ENCODE peak calls at places on chromosomes 3 and 15, in eight cellular contexts. Q, S, Y, X, G, U, T and W are unnamed samples.

GRCh38 chr3:185084883-185085282 is 68.0 kb downstream of the C3orf70 start:
- DNase-seq in G (no peak), X (no peak), Q (no peak), U (no peak), Y (no peak), T (peak), S (peak), W (peak)

GRCh38 chr15:38231430-38231829 is 21.2 kb upstream of the SPRED1 start:
- DNase-seq in Q (no peak), Y (no peak), X (no peak), S (no peak), U (no peak), G (no peak), T (no peak), W (no peak)

GRCh38 chr3:181741428-181741827 is 29.7 kb downstream of the SOX2 start:
- DNase-seq in U (no peak), Y (no peak), S (no peak), Q (no peak), G (no peak), X (no peak), T (no peak), W (no peak)

GRCh38 chr3:125990253-125990970 is 21.4 kb downstream of the ROPN1B start:
- DNase-seq in X (peak), S (peak), U (peak), G (peak), Y (peak), Q (peak), T (peak), W (peak)

GRCh38 chr3:191005790-191006189 is 143.3 kb upstream of the GMNC start:
- DNase-seq in X (no peak), U (no peak), Y (no peak), S (no peak), G (no peak), T (no peak), Q (no peak), W (peak)

GRCh38 chr15:63879211-63879610 is 45.5 kb upstream of the HERC1 start:
- DNase-seq in Q (no peak), X (no peak), S (no peak), T (no peak), G (no peak), Y (no peak), U (no peak), W (no peak)

GRCh38 chr3:193828477-193828876 is 235.5 kb downstream of the OPA1 start:
- DNase-seq in Q (no peak), Y (no peak), T (peak), X (no peak), U (no peak), S (no peak), G (peak), W (no peak)

GRCh38 chr3:192835818-192836468 is 81.7 kb downstream of the MB21D2 start:
- DNase-seq in Y (no peak), X (no peak), Q (no peak), U (no peak), G (peak), T (no peak), S (peak), W (peak)

GRCh38 chr15:93245616-93246122 is 156.7 kb upstream of the RGMA start:
- DNase-seq in T (no peak), X (no peak), Y (no peak), Q (no peak), U (no peak), G (no peak), S (no peak), W (no peak)

GRCh38 chr3:188749010-188749617 is 422.7 kb upstream of the TPRG1 start:
- DNase-seq in G (peak), T (peak), Q (no peak), S (no peak), U (peak), Y (peak), X (peak), W (peak)

GRCh38 chr15:39180494-39180930 is 400.4 kb upstream of the THBS1 start:
- DNase-seq in G (no peak), T (no peak), Y (no peak), X (no peak), U (no peak), Q (no peak), S (peak), W (peak)

GRCh38 chr3:194300392-194300758 is 50.8 kb downstream of the CPN2 start:
- DNase-seq in X (no peak), G (peak), S (peak), Y (no peak), Q (no peak), T (no peak), U (peak), W (no peak)

GRCh38 chr3:57184516-57184915 is 15.3 kb downstream of the HESX1 start:
- DNase-seq in S (no peak), Y (no peak), G (no peak), U (no peak), T (no peak), Q (no peak), X (no peak), W (peak)

GRCh38 chr3:129005526-129006303 is 4.6 kb downstream of the EFCC1 start:
- DNase-seq in G (peak), Q (no peak), X (no peak), S (peak), Y (no peak), U (no peak), T (no peak), W (peak)

GRCh38 chr15:72195101-72195511 is 2.5 kb downstream of the GRAMD2A start:
- DNase-seq in Q (no peak), Y (no peak), X (peak), S (no peak), U (no peak), T (peak), G (no peak), W (no peak)

GRCh38 chr3:25843332-25843731 is 53.4 kb downstream of the OXSM start:
- DNase-seq in S (peak), Q (no peak), G (no peak), Y (no peak), U (peak), T (peak), X (no peak), W (peak)

GRCh38 chr15:64943512-64944225 is 32.0 kb downstream of the ANKDD1A start:
- DNase-seq in G (no peak), S (no peak), U (no peak), Q (no peak), T (no peak), X (no peak), Y (no peak), W (no peak)

GRCh38 chr3:196322-197153 is at the start of gene CHL1:
- DNase-seq in G (no peak), X (no peak), U (no peak), T (no peak), Y (no peak), S (no peak), Q (peak), W (no peak)

GRCh38 chr3:120102232-120102631 is 8.0 kb upstream of the GSK3B start:
- DNase-seq in G (no peak), U (no peak), Q (no peak), S (no peak), T (no peak), X (no peak), Y (no peak), W (no peak)

GRCh38 chr15:23857028-23857641 is 170.0 kb upstream of the NDN start:
- DNase-seq in G (peak), Q (no peak), X (peak), U (no peak), Y (no peak), T (peak), S (peak), W (peak)

GRCh38 chr3:25856902-25857518 is 67.1 kb downstream of the OXSM start:
- DNase-seq in S (peak), G (no peak), Q (no peak), U (peak), X (peak), T (peak), Y (peak), W (peak)

GRCh38 chr3:100289339-100289738 is 28.5 kb downstream of the TBC1D23 start:
- DNase-seq in S (peak), G (no peak), U (no peak), X (peak), Q (no peak), T (no peak), Y (no peak), W (peak)

GRCh38 chr3:172882563-172882962 is 132.0 kb downstream of the ECT2 start:
- DNase-seq in Q (no peak), T (no peak), X (no peak), G (no peak), Y (no peak), S (no peak), U (no peak), W (no peak)

GRCh38 chr15:25905140-25905539 is 42.0 kb upstream of the ATP10A start:
- DNase-seq in U (peak), X (no peak), Y (no peak), G (peak), T (peak), S (peak), Q (no peak), W (peak)

GRCh38 chr15:75037685-75038084 is 14.3 kb downstream of the PPCDC start:
- DNase-seq in G (no peak), Q (no peak), X (no peak), U (peak), Y (no peak), S (no peak), T (no peak), W (peak)

GRCh38 chr3:164641071-164641470 is 437.2 kb downstream of the SI start:
- DNase-seq in U (no peak), T (no peak), X (no peak), Q (no peak), S (no peak), G (no peak), Y (no peak), W (peak)

GRCh38 chr3:81922404-81922803 is 161.0 kb upstream of the GBE1 start:
- DNase-seq in T (no peak), S (no peak), U (no peak), X (no peak), Q (no peak), Y (no peak), G (no peak), W (no peak)

GRCh38 chr15:72180771-72181324 is 16.7 kb downstream of the GRAMD2A start:
- DNase-seq in U (no peak), S (no peak), T (no peak), X (no peak), G (no peak), Q (no peak), Y (no peak), W (no peak)

GRCh38 chr3:138042043-138042442 is 32.1 kb downstream of the CLDN18 start:
- DNase-seq in X (no peak), S (peak), T (peak), Y (no peak), U (peak), Q (no peak), G (no peak), W (peak)

GRCh38 chr3:99128205-99128604 is 226.7 kb upstream of the DCBLD2 start:
- DNase-seq in Y (no peak), U (no peak), T (no peak), G (no peak), S (peak), Q (no peak), X (no peak), W (peak)

GRCh38 chr3:44338828-44339127 is 212 bp downstream of the TCAIM start:
- DNase-seq in U (no peak), Y (no peak), S (no peak), T (no peak), X (no peak), G (no peak), Q (no peak), W (no peak)
- TF ChIP-seq CTCF in U (no peak), Y (no peak), S (no peak), T (no peak), X (no peak), G (no peak), Q (no peak), W (no peak)

GRCh38 chr15:42065008-42065407 is 29.4 kb downstream of the PLA2G4D start:
- DNase-seq in X (no peak), T (peak), G (no peak), U (no peak), Q (no peak), S (no peak), Y (no peak), W (no peak)

GRCh38 chr15:42065478-42065877 is 28.9 kb downstream of the PLA2G4D start:
- DNase-seq in X (no peak), Y (no peak), Q (no peak), T (no peak), G (no peak), U (no peak), S (no peak), W (no peak)

GRCh38 chr15:42068601-42069000 is 25.8 kb downstream of the PLA2G4D start:
- DNase-seq in G (no peak), Q (peak), S (no peak), U (no peak), X (no peak), Y (no peak), T (no peak), W (no peak)

GRCh38 chr15:42069025-42069424 is 25.3 kb downstream of the PLA2G4D start:
- DNase-seq in U (no peak), X (no peak), S (no peak), Q (no peak), Y (no peak), T (no peak), G (no peak), W (no peak)

DNA sequence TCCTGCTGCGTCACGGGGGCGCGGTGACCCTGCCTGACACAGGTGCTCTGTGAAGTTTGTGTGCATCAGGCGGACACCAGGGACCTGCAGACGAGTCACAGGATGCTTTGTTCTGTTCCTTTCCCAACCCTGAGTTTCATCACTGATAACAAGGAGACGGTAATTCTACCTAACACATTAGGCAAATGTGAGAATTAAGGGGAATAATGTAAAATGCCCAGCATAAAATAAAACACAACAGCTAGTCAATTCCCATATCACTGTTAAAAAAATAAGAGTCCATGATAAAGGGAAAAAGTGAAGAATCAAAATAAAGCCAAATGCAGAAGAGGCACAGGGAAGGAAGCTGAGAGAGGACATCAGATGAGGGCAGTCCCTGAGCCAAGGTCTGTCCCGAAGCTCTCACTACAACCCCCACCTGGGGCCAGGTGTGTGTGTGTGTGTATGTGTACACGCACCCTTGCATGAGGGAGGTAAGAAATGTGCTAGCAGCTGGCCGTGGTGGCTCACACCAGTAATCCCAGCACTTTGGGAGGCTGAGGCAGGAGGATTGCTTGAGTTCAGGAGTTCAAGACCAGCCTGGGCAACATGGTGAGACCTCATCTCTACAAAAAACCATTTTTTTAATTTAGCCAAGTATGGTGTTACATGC is 27.5 kb downstream of the PLA2G4D start:
- DNase-seq in U (no peak), Y (no peak), T (no peak), X (no peak), Q (peak), G (no peak), S (no peak), W (no peak)
- TF ChIP-seq CTCF in U (no peak), Y (no peak), T (peak), X (no peak), Q (no peak), G (no peak), S (no peak), W (no peak)

DNA sequence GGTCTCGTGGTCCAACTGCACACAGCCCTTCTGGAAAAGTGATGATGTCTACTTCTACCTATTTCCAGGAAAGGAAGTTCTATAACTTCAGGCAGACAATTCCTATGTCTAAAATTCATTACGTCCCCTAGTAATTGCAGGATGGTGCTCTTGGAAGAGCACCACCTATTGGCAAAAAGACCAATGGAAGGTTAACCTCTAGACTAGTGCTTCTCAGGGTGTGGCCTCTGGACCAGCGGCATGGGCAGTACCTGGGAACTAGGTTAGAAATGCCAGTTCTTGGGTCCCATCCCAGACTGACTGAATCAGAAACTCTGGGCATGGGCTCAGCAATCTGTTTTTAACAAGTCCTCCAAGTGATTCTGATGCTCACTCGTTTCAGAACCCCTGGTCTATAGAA is 258.3 kb upstream of the ICE2 start:
- DNase-seq in Q (no peak), T (peak), Y (no peak), U (no peak), G (no peak), S (no peak), X (no peak), W (no peak)
- TF ChIP-seq CTCF in Q (no peak), T (peak), Y (no peak), U (no peak), G (no peak), S (no peak), X (no peak), W (peak)

DNA sequence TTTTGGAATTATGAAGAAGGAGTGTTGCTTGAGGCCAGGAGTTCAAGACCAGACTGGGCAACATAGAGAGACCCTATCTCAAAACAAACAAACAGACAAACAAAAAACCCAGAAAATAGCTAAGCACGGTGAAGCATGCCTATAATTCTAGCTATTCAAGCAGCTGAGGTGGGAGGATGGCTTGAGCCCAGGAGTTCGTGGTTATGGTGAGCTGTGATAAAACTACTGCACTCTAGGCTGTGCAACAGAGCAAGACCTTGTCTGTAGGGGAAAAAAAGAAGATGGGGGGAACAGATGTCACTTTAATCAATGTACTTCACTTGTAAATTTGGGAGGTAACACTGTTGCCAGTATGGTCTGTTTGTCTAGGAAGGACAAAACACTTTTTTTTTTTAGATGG is 18.7 kb upstream of the EOMES start:
- DNase-seq in Y (no peak), T (no peak), Q (no peak), U (no peak), X (no peak), S (no peak), G (no peak), W (no peak)
- TF ChIP-seq CTCF in Y (no peak), T (no peak), Q (no peak), U (no peak), X (no peak), S (no peak), G (no peak), W (no peak)

GRCh38 chr3:165852710-165853109 is 15.5 kb upstream of the BCHE start:
- DNase-seq in S (no peak), Q (no peak), T (peak), U (no peak), Y (no peak), G (no peak), X (no peak), W (peak)

GRCh38 chr3:165855581-165855980 is 18.4 kb upstream of the BCHE start:
- DNase-seq in T (peak), S (no peak), Q (no peak), G (no peak), X (no peak), U (peak), Y (no peak), W (peak)

GRCh38 chr3:165852150-165852549 is 14.9 kb upstream of the BCHE start:
- DNase-seq in Q (no peak), T (no peak), U (no peak), X (no peak), Y (no peak), G (no peak), S (no peak), W (peak)

DNA sequence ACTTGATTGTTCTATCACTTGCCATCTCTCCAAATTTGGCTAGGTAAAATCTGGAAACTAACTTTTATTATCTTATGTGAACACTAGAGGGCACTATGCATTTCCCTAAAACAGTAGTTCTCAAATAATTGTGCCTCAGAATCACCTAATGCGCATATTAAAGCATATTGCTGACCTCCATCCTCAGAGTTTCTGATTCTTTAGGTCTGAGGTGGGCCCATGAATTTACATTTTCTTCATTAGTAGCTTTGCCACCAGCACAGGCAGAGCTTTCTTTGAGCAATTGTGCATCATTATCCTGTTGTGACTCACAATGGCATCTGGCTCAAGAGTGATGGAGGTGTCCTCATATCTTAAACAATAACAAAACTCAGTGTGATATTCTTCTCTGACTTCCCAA is 17.5 kb upstream of the BCHE start:
- DNase-seq in T (peak), G (no peak), X (peak), S (no peak), Y (no peak), Q (no peak), U (peak), W (peak)
- TF ChIP-seq CTCF in T (peak), G (peak), X (no peak), S (peak), Y (peak), Q (no peak), U (peak), W (peak)

DNA sequence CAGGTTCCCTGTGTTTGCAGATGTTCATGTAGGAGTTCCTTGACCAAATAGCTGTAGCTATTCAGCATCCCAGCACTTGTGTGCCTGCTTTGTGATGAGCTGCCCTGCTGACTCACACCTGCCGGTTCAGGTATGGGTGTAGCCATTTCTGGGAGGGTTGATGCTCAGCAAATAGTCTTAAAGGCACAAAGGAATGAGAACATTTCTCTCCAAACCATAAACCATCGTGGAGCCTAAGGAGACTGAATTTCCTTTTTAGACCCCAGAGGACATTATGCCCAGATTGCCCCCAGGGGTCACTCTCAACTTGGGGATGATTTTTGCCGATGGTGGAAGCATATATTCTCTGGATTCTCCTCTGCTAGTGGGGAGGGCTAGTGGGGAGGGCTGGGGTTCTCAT is 80.6 kb downstream of the ADAMTSL3 start:
- DNase-seq in S (no peak), Y (no peak), T (peak), U (peak), G (no peak), Q (no peak), X (peak), W (peak)
- TF ChIP-seq CTCF in S (no peak), Y (no peak), T (peak), U (peak), G (no peak), Q (no peak), X (peak), W (peak)

GRCh38 chr15:100663066-100663465 is 60.7 kb downstream of the ASB7 start:
- DNase-seq in T (peak), S (no peak), G (no peak), Y (no peak), X (peak), Q (no peak), U (peak), W (no peak)
- TF ChIP-seq CTCF in T (peak), S (peak), G (no peak), Y (no peak), X (peak), Q (no peak), U (peak), W (peak)

GRCh38 chr15:69604050-69604378 is 151.4 kb downstream of the RPLP1 start:
- DNase-seq in G (peak), Y (no peak), S (no peak), X (no peak), T (peak), U (no peak), Q (no peak), W (peak)
- TF ChIP-seq CTCF in G (peak), Y (no peak), S (no peak), X (no peak), T (peak), U (no peak), Q (no peak), W (no peak)

DNA sequence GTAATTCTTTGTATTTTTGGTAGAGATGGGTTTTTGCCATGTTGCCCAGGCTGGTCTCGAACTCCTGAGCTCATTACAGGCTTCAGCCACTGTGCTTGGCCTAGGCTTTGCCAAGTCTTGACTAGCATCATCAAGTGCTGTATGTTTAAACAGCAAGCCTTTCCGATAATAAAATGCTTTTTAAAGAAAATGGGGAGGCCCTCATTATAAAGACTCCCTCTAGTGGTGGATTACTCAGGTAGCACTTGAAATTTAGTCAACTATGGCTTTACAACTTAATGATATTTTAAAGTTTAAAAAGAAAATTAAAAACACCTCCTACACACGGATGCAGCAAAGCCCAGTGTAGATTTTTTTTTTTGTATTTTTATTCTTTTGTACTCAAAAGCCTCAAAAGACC is 213.6 kb downstream of the GAP43 start:
- DNase-seq in S (peak), G (no peak), Y (no peak), T (peak), Q (no peak), X (peak), U (peak), W (peak)
- TF ChIP-seq CTCF in S (peak), G (peak), Y (peak), T (peak), Q (no peak), X (peak), U (peak), W (peak)